ENCODE peak calls at places on chromosomes 6 and 20, in nine cellular contexts. F, U, A, K, S, E, L, D and X are unnamed samples.

GRCh38 chr6:20137288-20137687 is 75.0 kb downstream of the MBOAT1 start:
- ATAC-seq in A (no peak), U (no peak), E (no peak), F (no peak), K (no peak), D (no peak), S (no peak), L (no peak), X (no peak)

GRCh38 chr6:7148100-7148822 is 40.5 kb downstream of the RREB1 start:
- ATAC-seq in E (no peak), S (no peak), F (no peak), K (peak), U (no peak), A (no peak), D (peak), L (no peak), X (no peak)

GRCh38 chr6:39339557-39340555 is 17.4 kb upstream of the KCNK16 start:
- ATAC-seq in L (peak), K (no peak), D (no peak), E (peak), S (no peak), U (peak), F (no peak), A (peak), X (no peak)

GRCh38 chr6:106056060-106056737 is 29.9 kb upstream of the PRDM1 start:
- ATAC-seq in F (no peak), E (no peak), S (no peak), A (no peak), D (peak), L (no peak), U (no peak), K (no peak), X (no peak)

GRCh38 chr6:143336446-143337152 is 113.9 kb downstream of the ADAT2 start:
- ATAC-seq in F (no peak), S (no peak), D (peak), A (no peak), K (peak), L (no peak), E (no peak), U (no peak), X (no peak)

GRCh38 chr6:168286116-168286515 is 33.5 kb downstream of the DACT2 start:
- ATAC-seq in U (no peak), K (no peak), D (peak), E (no peak), A (no peak), S (no peak), F (no peak), L (no peak), X (no peak)

GRCh38 chr6:107624541-107624940 is 134.6 kb downstream of the SOBP start:
- ATAC-seq in A (no peak), F (no peak), D (no peak), L (no peak), S (no peak), U (no peak), E (no peak), K (no peak), X (no peak)

GRCh38 chr6:3230275-3231212 is 3.1 kb upstream of the TUBB2B start:
- ATAC-seq in K (no peak), L (no peak), D (no peak), E (peak), U (no peak), A (no peak), S (no peak), F (no peak), X (no peak)

GRCh38 chr20:13736792-13737191 is 47.9 kb downstream of the ESF1 start:
- ATAC-seq in A (peak), F (no peak), D (no peak), U (no peak), E (no peak), K (no peak), S (no peak), L (peak), X (no peak)

GRCh38 chr20:49684335-49684997 is 29.2 kb downstream of the B4GALT5 start:
- ATAC-seq in S (no peak), E (no peak), A (no peak), F (no peak), D (no peak), L (no peak), K (no peak), U (peak), X (no peak)

GRCh38 chr6:169099411-169100202 is 154.0 kb downstream of the THBS2 start:
- ATAC-seq in A (no peak), F (no peak), S (no peak), L (no peak), K (no peak), E (no peak), D (no peak), U (no peak), X (no peak)

GRCh38 chr20:1894951-1895673 is at the start of gene SIRPA:
- ATAC-seq in U (peak), S (peak), F (no peak), K (peak), E (peak), L (peak), D (no peak), A (peak), X (no peak)

GRCh38 chr6:311679-312220 is 19.5 kb downstream of the DUSP22 start:
- ATAC-seq in S (no peak), U (no peak), K (no peak), L (peak), E (no peak), D (no peak), A (peak), F (no peak), X (no peak)

GRCh38 chr6:168124921-168125320 is 45.9 kb upstream of the FRMD1 start:
- ATAC-seq in U (no peak), F (no peak), L (no peak), D (no peak), A (no peak), S (no peak), K (no peak), E (no peak), X (no peak)

GRCh38 chr20:41631826-41632225 is 13.6 kb upstream of the CHD6 start:
- ATAC-seq in S (no peak), F (no peak), A (peak), U (no peak), L (peak), D (no peak), E (peak), K (no peak), X (no peak)

GRCh38 chr6:106377061-106377540 is 16.6 kb downstream of the CRYBG1 start:
- ATAC-seq in K (no peak), D (no peak), E (no peak), A (no peak), S (no peak), L (no peak), F (no peak), U (no peak), X (peak)

GRCh38 chr6:152087701-152088100 is 280.2 kb downstream of the ESR1 start:
- ATAC-seq in U (no peak), F (no peak), S (no peak), K (no peak), L (no peak), E (no peak), D (no peak), A (no peak), X (no peak)

GRCh38 chr6:154590770-154591169 is 80.3 kb upstream of the CNKSR3 start:
- ATAC-seq in D (no peak), S (no peak), F (no peak), A (no peak), L (no peak), K (no peak), E (peak), U (no peak), X (no peak)

GRCh38 chr6:36516559-36516958 is 30.7 kb downstream of the STK38 start:
- ATAC-seq in D (no peak), U (no peak), L (peak), F (no peak), S (no peak), E (no peak), K (no peak), A (no peak), X (no peak)

GRCh38 chr6:107668826-107669474 is 155.2 kb downstream of the SCML4 start:
- ATAC-seq in L (no peak), A (no peak), F (peak), S (peak), K (peak), U (no peak), D (peak), E (no peak), X (peak)

GRCh38 chr6:146883640-146884531 is 285.1 kb downstream of the ADGB start:
- ATAC-seq in L (no peak), U (no peak), A (no peak), K (no peak), F (no peak), D (no peak), E (no peak), S (no peak), X (no peak)

GRCh38 chr6:158805698-158806373 is 13.3 kb downstream of the EZR start:
- ATAC-seq in F (no peak), E (no peak), K (no peak), A (no peak), S (no peak), D (no peak), L (no peak), U (no peak), X (no peak)

GRCh38 chr6:37988696-37989095 is 169.2 kb downstream of the ZFAND3 start:
- ATAC-seq in U (peak), D (no peak), A (peak), S (no peak), L (no peak), E (peak), F (no peak), K (no peak), X (no peak)

GRCh38 chr6:16533210-16533609 is 228.1 kb downstream of the ATXN1 start:
- ATAC-seq in D (peak), S (no peak), U (no peak), F (no peak), A (no peak), E (no peak), L (no peak), K (no peak), X (no peak)

GRCh38 chr6:147099974-147100373 is 104.2 kb upstream of the STXBP5 start:
- ATAC-seq in S (no peak), A (no peak), U (no peak), L (no peak), F (no peak), K (no peak), D (no peak), E (no peak), X (no peak)

GRCh38 chr6:89140347-89141159 is 5.3 kb upstream of the PM20D2 start:
- ATAC-seq in F (no peak), S (no peak), E (peak), K (no peak), D (no peak), L (no peak), U (peak), A (peak), X (no peak)

GRCh38 chr20:21575167-21575566 is 61.3 kb upstream of the NKX2-2 start:
- ATAC-seq in L (no peak), F (no peak), K (no peak), U (no peak), S (no peak), E (no peak), D (no peak), A (no peak), X (no peak)

GRCh38 chr6:56677559-56677958 is 34.9 kb upstream of the DST start:
- ATAC-seq in L (no peak), D (no peak), S (no peak), U (no peak), F (no peak), A (peak), K (no peak), E (no peak), X (no peak)

GRCh38 chr6:44567406-44567805 is 179.9 kb downstream of the CDC5L start:
- ATAC-seq in D (no peak), A (peak), F (no peak), E (peak), K (no peak), L (peak), S (no peak), U (peak), X (no peak)

GRCh38 chr20:47438464-47439381 is 63.0 kb upstream of the NCOA3 start:
- ATAC-seq in D (peak), F (peak), A (peak), E (peak), U (peak), S (peak), K (peak), L (peak), X (peak)

GRCh38 chr6:119124079-119124824 is 45.8 kb upstream of the FAM184A start:
- ATAC-seq in U (no peak), L (no peak), F (no peak), E (peak), K (no peak), D (no peak), S (no peak), A (no peak), X (no peak)